ENCODE peak calls at places on chromosomes 2 and 18, in seven cellular contexts. One of them, this sample, is unnamed.

GRCh38 chr2:238237441-238237840 is 2.4 kb downstream of the HES6 start:
- DNase-seq in cardiac fibroblast: no peak
- DNase-seq in GM13977: no peak
- DNase-seq in T follicular helper cell: no peak
- DNase-seq in GM12864: no peak
- DNase-seq in mammary epithelial cell: no peak
- DNase-seq in H1: no peak
- DNase-seq in this sample: no peak

GRCh38 chr18:34350778-34351177 is 126.1 kb upstream of the NOL4 start:
- DNase-seq in GM12864: no peak
- DNase-seq in cardiac fibroblast: no peak
- DNase-seq in mammary epithelial cell: no peak
- DNase-seq in T follicular helper cell: no peak
- DNase-seq in H1: no peak
- DNase-seq in GM13977: no peak
- DNase-seq in this sample: no peak

GRCh38 chr2:222703866-222704265 is 32.4 kb downstream of the MOGAT1 start:
- DNase-seq in GM12864: no peak
- DNase-seq in GM13977: no peak
- DNase-seq in mammary epithelial cell: no peak
- DNase-seq in cardiac fibroblast: peak
- DNase-seq in T follicular helper cell: no peak
- DNase-seq in H1: no peak
- DNase-seq in this sample: no peak

GRCh38 chr2:136139601-136140000 is 21.7 kb upstream of the CXCR4 start:
- DNase-seq in mammary epithelial cell: no peak
- DNase-seq in cardiac fibroblast: no peak
- DNase-seq in T follicular helper cell: no peak
- DNase-seq in H1: no peak
- DNase-seq in GM13977: no peak
- DNase-seq in GM12864: no peak
- DNase-seq in this sample: no peak

GRCh38 chr18:5987217-5987616 is 91.9 kb upstream of the TMEM200C start:
- DNase-seq in T follicular helper cell: no peak
- DNase-seq in mammary epithelial cell: no peak
- DNase-seq in GM12864: no peak
- DNase-seq in cardiac fibroblast: no peak
- DNase-seq in H1: no peak
- DNase-seq in GM13977: no peak
- DNase-seq in this sample: no peak

GRCh38 chr2:124649001-124649400 is 623.9 kb downstream of the CNTNAP5 start:
- DNase-seq in H1: no peak
- DNase-seq in T follicular helper cell: no peak
- DNase-seq in cardiac fibroblast: no peak
- DNase-seq in GM12864: no peak
- DNase-seq in mammary epithelial cell: no peak
- DNase-seq in GM13977: no peak
- DNase-seq in this sample: no peak

GRCh38 chr2:10183146-10183675 is 60.7 kb downstream of the RRM2 start:
- DNase-seq in mammary epithelial cell: no peak
- DNase-seq in cardiac fibroblast: no peak
- DNase-seq in GM13977: no peak
- DNase-seq in GM12864: no peak
- DNase-seq in T follicular helper cell: no peak
- DNase-seq in H1: no peak
- DNase-seq in this sample: no peak

GRCh38 chr18:77061946-77062517 is 70.6 kb downstream of the MBP start:
- DNase-seq in H1: no peak
- DNase-seq in GM13977: peak
- DNase-seq in T follicular helper cell: no peak
- DNase-seq in cardiac fibroblast: peak
- DNase-seq in mammary epithelial cell: no peak
- DNase-seq in GM12864: no peak
- DNase-seq in this sample: peak

GRCh38 chr2:105376789-105377231 is 22.0 kb downstream of the FHL2 start:
- DNase-seq in GM13977: no peak
- DNase-seq in H1: no peak
- DNase-seq in GM12864: no peak
- DNase-seq in cardiac fibroblast: peak
- DNase-seq in mammary epithelial cell: peak
- DNase-seq in T follicular helper cell: no peak
- DNase-seq in this sample: peak

GRCh38 chr2:10989782-10990181 is 78.0 kb downstream of the KCNF1 start:
- DNase-seq in H1: no peak
- DNase-seq in T follicular helper cell: no peak
- DNase-seq in GM12864: no peak
- DNase-seq in cardiac fibroblast: no peak
- DNase-seq in mammary epithelial cell: peak
- DNase-seq in GM13977: no peak
- DNase-seq in this sample: no peak

GRCh38 chr2:224442092-224442999 is 40.4 kb upstream of the FAM124B start:
- DNase-seq in GM13977: peak
- DNase-seq in mammary epithelial cell: no peak
- DNase-seq in cardiac fibroblast: peak
- DNase-seq in H1: no peak
- DNase-seq in GM12864: no peak
- DNase-seq in T follicular helper cell: no peak
- DNase-seq in this sample: no peak

GRCh38 chr2:126448611-126449010 is 207.3 kb upstream of the GYPC start:
- DNase-seq in GM13977: no peak
- DNase-seq in cardiac fibroblast: no peak
- DNase-seq in GM12864: no peak
- DNase-seq in mammary epithelial cell: no peak
- DNase-seq in H1: no peak
- DNase-seq in T follicular helper cell: no peak
- DNase-seq in this sample: peak